ENCODE peak calls at places on chromosomes 3 and 15, in six cellular contexts. U is fibroblast of lung, Y is PC-3, F is neural progenitor cell, A is HCT116, G is GM23248. V is an unnamed sample. For H3K9me3 and H4K20me1, the result is how much of the 10 kb centered on the place peaks cover.

GRCh38 chr3:68306571-68306970 is 625.8 kb downstream of the TAFA4 start:
- DNase-seq in U (no peak), Y (peak), F (peak), A (no peak), G (peak), V (no peak)

GRCh38 chr15:90266485-90266884 is 1.0 kb downstream of the NGRN start:
- DNase-seq in U (peak), Y (peak), F (no peak), A (no peak), G (peak), V (no peak)

GRCh38 chr3:154148541-154148940 is 27.4 kb downstream of the ARHGEF26 start:
- DNase-seq in U (peak), Y (peak), F (no peak), A (no peak), G (no peak), V (no peak)

GRCh38 chr3:114363554-114364202 is 69.8 kb downstream of the TIGIT start:
- DNase-seq in U (peak), Y (no peak), F (no peak), A (no peak), G (peak), V (no peak)

GRCh38 chr3:61278713-61279112 is 27.5 kb upstream of the FHIT start:
- DNase-seq in U (no peak), Y (no peak), F (no peak), A (no peak), G (no peak), V (no peak)

GRCh38 chr3:106795553-106795952 is 581.7 kb upstream of the CCDC54 start:
- DNase-seq in U (no peak), Y (no peak), F (no peak), A (no peak), G (no peak), V (no peak)

GRCh38 chr15:48650931-48651330 is 5.4 kb upstream of the FBN1 start:
- DNase-seq in U (no peak), Y (no peak), F (no peak), A (no peak), G (peak), V (no peak)

GRCh38 chr3:194632211-194632982 is 822 bp downstream of the TMEM44 start:
- DNase-seq in U (no peak), Y (peak), F (no peak), A (no peak), G (peak), V (no peak)

GRCh38 chr3:29255854-29256696 is 24.8 kb upstream of the RBMS3 start:
- DNase-seq in U (peak), Y (peak), F (no peak), A (no peak), G (peak), V (no peak)

GRCh38 chr15:41908681-41909461 is 15.0 kb upstream of the SPTBN5 start:
- DNase-seq in U (no peak), Y (no peak), F (no peak), A (no peak), G (no peak), V (no peak)

GRCh38 chr3:158247288-158247687 is 137.4 kb downstream of the RSRC1 start:
- DNase-seq in U (no peak), Y (no peak), F (no peak), A (no peak), G (no peak), V (no peak)

GRCh38 chr15:27241942-27242341 is 271.0 kb downstream of the GABRG3 start:
- DNase-seq in U (peak), Y (peak), F (no peak), A (no peak), G (peak), V (no peak)

GRCh38 chr15:63499611-63500010 is 4.8 kb upstream of the USP3 start:
- DNase-seq in U (no peak), Y (peak), F (no peak), A (no peak), G (peak), V (no peak)

GRCh38 chr15:63501256-63502089 is 2.9 kb upstream of the USP3 start:
- DNase-seq in U (peak), Y (peak), F (peak), A (no peak), G (peak), V (no peak)

GRCh38 chr15:63498815-63499549 is 5.4 kb upstream of the USP3 start:
- DNase-seq in U (no peak), Y (no peak), F (no peak), A (no peak), G (peak), V (no peak)

GRCh38 chr15:63502137-63502801 is 2.1 kb upstream of the USP3 start:
- DNase-seq in U (no peak), Y (peak), F (no peak), A (no peak), G (peak), V (no peak)

GRCh38 chr15:63500265-63501250 is 3.8 kb upstream of the USP3 start:
- DNase-seq in U (no peak), Y (peak), F (no peak), A (no peak), G (no peak), V (no peak)
- TF ChIP-seq EZH2 in U (no peak), Y (no peak), F (no peak), A (no peak), G (no peak), V (no peak)

DNA sequence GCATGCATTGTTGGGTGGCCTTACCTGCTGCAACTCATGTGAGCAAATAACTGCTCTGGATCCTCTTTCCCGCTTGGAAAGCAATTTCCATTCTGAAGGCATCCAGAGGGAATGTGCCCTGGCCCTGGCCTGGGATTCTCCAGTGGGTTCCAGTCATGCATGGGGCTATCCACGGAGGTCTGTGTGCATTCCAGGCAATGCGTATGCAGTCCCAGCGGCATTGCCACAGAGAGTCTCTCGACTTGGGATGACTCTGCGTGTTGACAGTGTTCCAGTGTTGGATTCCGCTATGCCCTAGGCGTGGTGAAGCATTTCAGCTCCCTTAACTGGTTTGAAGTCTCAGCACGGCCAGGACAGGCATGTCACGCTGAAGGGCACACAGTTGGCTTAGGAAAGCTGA is 113.9 kb downstream of the SNRPN start:
- DNase-seq in U (no peak), Y (no peak), F (no peak), A (no peak), G (no peak), V (no peak)
- H3K9me3 ChIP-seq in U (half or more), Y (half or more), F (under half), A (half or more), G (under half), V (half or more)

GRCh38 chr3:53334742-53335141 is 12.6 kb downstream of the DCP1A start:
- DNase-seq in U (no peak), Y (no peak), F (no peak), A (no peak), G (no peak), V (no peak)

GRCh38 chr3:53331871-53332270 is 15.5 kb downstream of the DCP1A start:
- DNase-seq in U (no peak), Y (no peak), F (no peak), A (no peak), G (no peak), V (no peak)

GRCh38 chr3:53324011-53324544 is 23.3 kb downstream of the DCP1A start:
- DNase-seq in U (no peak), Y (no peak), F (no peak), A (no peak), G (no peak), V (no peak)

GRCh38 chr3:53329933-53330332 is 17.4 kb downstream of the DCP1A start:
- DNase-seq in U (no peak), Y (no peak), F (no peak), A (no peak), G (no peak), V (no peak)

GRCh38 chr3:53328750-53329149 is 18.6 kb downstream of the DCP1A start:
- DNase-seq in U (peak), Y (no peak), F (no peak), A (no peak), G (no peak), V (no peak)
- H4K20me1 ChIP-seq in U (under half), Y (under half), F (under half), A (under half), G (under half), V (under half)

GRCh38 chr3:169668957-169669681 is 5.6 kb upstream of the MECOM start:
- DNase-seq in U (peak), Y (peak), F (peak), A (peak), G (peak), V (no peak)
- TF ChIP-seq EZH2 in U (no peak), Y (no peak), F (peak), A (no peak), G (peak), V (no peak)